ENCODE peak calls at places on chromosomes 4 and X, in seven cellular contexts. B, S, H, W, L, U and E are unnamed samples.

GRCh38 chr4:180160195-180160985 is 2082.8 kb upstream of the TENM3 start:
- DNase-seq in U (no peak), W (no peak), H (no peak), L (no peak), S (no peak), B (no peak), E (no peak)

GRCh38 chr4:121030711-121031110 is 41.6 kb downstream of the NDNF start:
- DNase-seq in W (no peak), L (no peak), B (no peak), S (no peak), U (no peak), H (no peak), E (no peak)

GRCh38 chrX:69034451-69034850 is 130.8 kb downstream of the PJA1 start:
- DNase-seq in H (no peak), U (no peak), L (peak; percentile 4), B (no peak), S (no peak), W (no peak), E (no peak)

GRCh38 chr4:10622728-10623127 is 61.8 kb downstream of the CLNK start:
- DNase-seq in L (no peak), W (no peak), U (no peak), B (peak; percentile 7), H (no peak), S (peak; percentile 58), E (no peak)

GRCh38 chr4:173520921-173521473 is 9.0 kb downstream of the HAND2 start:
- DNase-seq in S (no peak), W (no peak), U (no peak), L (no peak), B (no peak), H (no peak), E (no peak)

GRCh38 chr4:77510367-77510766 is 95.3 kb upstream of the CXCL13 start:
- DNase-seq in S (no peak), L (no peak), H (no peak), W (no peak), U (no peak), B (no peak), E (no peak)

GRCh38 chrX:47568656-47569295 is 7.8 kb downstream of the ARAF start:
- DNase-seq in W (peak; percentile 57), S (peak; percentile 47), B (no peak), U (peak; percentile 13), L (no peak), H (peak; percentile 47), E (no peak)

GRCh38 chr4:114998316-114998715 is 115.1 kb downstream of the NDST4 start:
- DNase-seq in U (no peak), L (no peak), B (no peak), H (no peak), W (no peak), S (no peak), E (no peak)

GRCh38 chr4:128812360-128812958 is 3.0 kb downstream of the JADE1 start:
- DNase-seq in B (peak; percentile 19), W (peak; percentile 55), L (peak; percentile 34), S (peak; percentile 77), U (peak; percentile 49), H (peak; percentile 64), E (peak; percentile 42)

GRCh38 chr4:176791591-176792347 is 953 bp downstream of the VEGFC start:
- DNase-seq in H (no peak), W (peak; percentile 1), L (no peak), S (peak; percentile 70), U (no peak), B (no peak), E (no peak)

GRCh38 chrX:47144626-47145407 is at the start of the genes NDUFB11 and RBM10:
- DNase-seq in U (peak; percentile 96), H (peak; percentile 94), W (peak; percentile 92), L (peak; percentile 93), B (peak; percentile 87), S (peak; percentile 95), E (peak; percentile 82)

GRCh38 chr4:176549161-176549865 is 229.5 kb downstream of the SPCS3 start:
- DNase-seq in L (no peak), W (no peak), H (no peak), U (no peak), B (no peak), S (no peak), E (no peak)

GRCh38 chrX:40439625-40440532 is 140.9 kb upstream of the ATP6AP2 start:
- DNase-seq in W (peak; percentile 11), S (no peak), B (no peak), L (no peak), U (no peak), H (no peak), E (no peak)

GRCh38 chrX:29617725-29618124 is 597.6 kb upstream of the MAGEB2 start:
- DNase-seq in W (no peak), U (no peak), L (no peak), B (no peak), S (peak; percentile 26), H (no peak), E (no peak)

GRCh38 chr4:156362581-156362980 is 408.9 kb upstream of the CTSO start:
- DNase-seq in L (no peak), H (no peak), U (no peak), B (no peak), S (no peak), W (no peak), E (no peak)

GRCh38 chr4:8265171-8265929 is 4.2 kb upstream of the HTRA3 start:
- DNase-seq in S (no peak), W (no peak), U (no peak), H (no peak), B (no peak), L (no peak), E (no peak)

GRCh38 chrX:74353984-74354383 is 50.0 kb downstream of the ZCCHC13 start:
- DNase-seq in B (no peak), S (no peak), H (no peak), L (no peak), U (no peak), W (no peak), E (no peak)

GRCh38 chr4:9691221-9692065 is 90.0 kb upstream of the DRD5 start:
- DNase-seq in B (peak; percentile 85), W (peak; percentile 94), H (peak; percentile 93), U (peak; percentile 79), L (peak; percentile 97), S (peak; percentile 90), E (peak; percentile 72)

GRCh38 chr4:165563851-165564250 is 185.0 kb downstream of the CPE start:
- DNase-seq in B (peak; percentile 31), S (no peak), L (no peak), U (no peak), H (no peak), W (no peak), E (no peak)

GRCh38 chr4:186685744-186686143 is 37.9 kb downstream of the FAT1 start:
- DNase-seq in B (peak; percentile 35), S (no peak), U (peak; percentile 77), W (no peak), H (no peak), L (no peak), E (no peak)

GRCh38 chr4:185758807-185759206 is 53.2 kb downstream of the SORBS2 start:
- DNase-seq in L (no peak), U (no peak), S (no peak), B (no peak), H (no peak), W (no peak), E (no peak)

GRCh38 chr4:83753260-83753659 is 217.4 kb downstream of the GPAT3 start:
- DNase-seq in B (no peak), H (no peak), W (no peak), U (no peak), S (no peak), L (no peak), E (no peak)

GRCh38 chr4:73662709-73663546 is 42.7 kb upstream of the RASSF6 start:
- DNase-seq in L (no peak), S (peak; percentile 85), H (no peak), W (no peak), U (peak; percentile 40), B (peak; percentile 21), E (peak; percentile 50)

GRCh38 chrX:54208531-54208930 is 25.5 kb upstream of the FAM120C start:
- DNase-seq in S (no peak), L (no peak), U (no peak), W (no peak), H (no peak), B (no peak), E (no peak)

GRCh38 chr4:123709336-123709735 is 312.7 kb downstream of the SPRY1 start:
- DNase-seq in H (no peak), W (no peak), S (peak; percentile 42), B (peak; percentile 6), L (no peak), U (no peak), E (no peak)

GRCh38 chr4:120517966-120518365 is 404.6 kb downstream of the PRDM5 start:
- DNase-seq in U (peak; percentile 4), L (peak; percentile 61), W (no peak), H (no peak), S (peak; percentile 88), B (peak; percentile 63), E (peak; percentile 3)

GRCh38 chr4:84855774-84856173 is 110.7 kb downstream of the WDFY3 start:
- DNase-seq in L (no peak), H (no peak), S (no peak), B (no peak), W (no peak), U (no peak), E (peak; percentile 70)

GRCh38 chr4:3699678-3700077 is 66.5 kb upstream of the ADRA2C start:
- DNase-seq in H (no peak), B (no peak), U (no peak), S (no peak), L (no peak), W (no peak), E (no peak)

GRCh38 chrX:50081282-50081955 is 119.4 kb downstream of the AKAP4 start:
- DNase-seq in L (peak; percentile 32), S (peak; percentile 67), W (no peak), B (no peak), H (peak; percentile 47), U (peak; percentile 13), E (no peak)

GRCh38 chr4:148311493-148311892 is 130.7 kb downstream of the NR3C2 start:
- DNase-seq in U (no peak), W (no peak), H (no peak), B (no peak), L (no peak), S (no peak), E (no peak)

GRCh38 chr4:112857461-112857860 is 192.0 kb upstream of the ANK2 start:
- DNase-seq in H (no peak), B (peak; percentile 48), S (peak; percentile 20), W (no peak), L (no peak), U (peak; percentile 42), E (no peak)

GRCh38 chr4:3124070-3124767 is 49.7 kb downstream of the HTT start:
- DNase-seq in S (peak; percentile 34), H (peak; percentile 19), B (no peak), U (no peak), L (no peak), W (peak; percentile 25), E (no peak)

GRCh38 chr4:36207808-36208207 is 36.5 kb downstream of the ARAP2 start:
- DNase-seq in W (no peak), U (no peak), S (no peak), B (no peak), L (no peak), H (no peak), E (no peak)

GRCh38 chr4:86453044-86453501 is 93.2 kb upstream of the MAPK10 start:
- DNase-seq in S (no peak), W (no peak), U (no peak), H (no peak), B (no peak), L (peak; percentile 58), E (peak; percentile 81)

GRCh38 chrX:132875705-132876508 is 82.5 kb downstream of the HS6ST2 start:
- DNase-seq in S (no peak), L (no peak), H (no peak), U (no peak), B (no peak), W (no peak), E (no peak)